ENCODE peak calls at places on chromosomes 5 and 9, in six cellular contexts. One of them, this sample, is unnamed.

GRCh38 chr5:119537704-119538103 is 85.4 kb downstream of the HSD17B4 start:
- DNase-seq in heart right ventricle: no peak
- DNase-seq in pancreas: no peak
- DNase-seq in GM13976: peak
- DNase-seq in coronary artery: no peak
- DNase-seq in CD4-positive, alpha-beta T cell: no peak
- DNase-seq in this sample: peak

GRCh38 chr5:80220268-80220897 is 35.5 kb downstream of the SERINC5 start:
- DNase-seq in heart right ventricle: no peak
- DNase-seq in pancreas: no peak
- DNase-seq in GM13976: no peak
- DNase-seq in coronary artery: no peak
- DNase-seq in CD4-positive, alpha-beta T cell: no peak
- DNase-seq in this sample: no peak

GRCh38 chr9:107739601-107740082 is 250.1 kb upstream of the KLF4 start:
- DNase-seq in heart right ventricle: peak
- DNase-seq in pancreas: no peak
- DNase-seq in GM13976: no peak
- DNase-seq in coronary artery: peak
- DNase-seq in CD4-positive, alpha-beta T cell: no peak
- DNase-seq in this sample: peak

GRCh38 chr9:134290603-134291451 is 35.4 kb upstream of the RXRA start:
- DNase-seq in heart right ventricle: no peak
- DNase-seq in pancreas: no peak
- DNase-seq in GM13976: no peak
- DNase-seq in coronary artery: no peak
- DNase-seq in CD4-positive, alpha-beta T cell: no peak
- DNase-seq in this sample: no peak

GRCh38 chr9:106960238-106960637 is 97.3 kb downstream of the ZNF462 start:
- DNase-seq in heart right ventricle: no peak
- DNase-seq in pancreas: no peak
- DNase-seq in GM13976: no peak
- DNase-seq in coronary artery: no peak
- DNase-seq in CD4-positive, alpha-beta T cell: no peak
- DNase-seq in this sample: no peak

GRCh38 chr5:102823441-102823874 is 68.4 kb downstream of the PAM start:
- DNase-seq in heart right ventricle: no peak
- DNase-seq in pancreas: no peak
- DNase-seq in GM13976: no peak
- DNase-seq in coronary artery: no peak
- DNase-seq in CD4-positive, alpha-beta T cell: no peak
- DNase-seq in this sample: peak

GRCh38 chr5:116939641-116940040 is 365.0 kb upstream of the SEMA6A start:
- DNase-seq in heart right ventricle: no peak
- DNase-seq in pancreas: no peak
- DNase-seq in GM13976: no peak
- DNase-seq in coronary artery: no peak
- DNase-seq in CD4-positive, alpha-beta T cell: no peak
- DNase-seq in this sample: no peak

GRCh38 chr5:50720061-50720460 is 53.6 kb downstream of the PARP8 start:
- DNase-seq in heart right ventricle: no peak
- DNase-seq in pancreas: no peak
- DNase-seq in GM13976: no peak
- DNase-seq in coronary artery: no peak
- DNase-seq in CD4-positive, alpha-beta T cell: no peak
- DNase-seq in this sample: no peak

GRCh38 chr9:16871358-16872151 is 1.1 kb upstream of the BNC2 start:
- DNase-seq in heart right ventricle: peak
- DNase-seq in pancreas: no peak
- DNase-seq in GM13976: peak
- DNase-seq in coronary artery: peak
- DNase-seq in CD4-positive, alpha-beta T cell: no peak
- DNase-seq in this sample: peak

GRCh38 chr9:97895695-97896332 is 26.5 kb downstream of the TRMO start:
- DNase-seq in heart right ventricle: no peak
- DNase-seq in pancreas: no peak
- DNase-seq in GM13976: no peak
- DNase-seq in coronary artery: no peak
- DNase-seq in CD4-positive, alpha-beta T cell: no peak
- DNase-seq in this sample: peak

GRCh38 chr9:90801507-90802289 is at the start of gene SYK:
- DNase-seq in heart right ventricle: peak
- DNase-seq in pancreas: peak
- DNase-seq in GM13976: peak
- DNase-seq in coronary artery: no peak
- DNase-seq in CD4-positive, alpha-beta T cell: no peak
- DNase-seq in this sample: no peak

GRCh38 chr9:36901528-36901927 is 132.5 kb downstream of the PAX5 start:
- DNase-seq in heart right ventricle: no peak
- DNase-seq in pancreas: no peak
- DNase-seq in GM13976: no peak
- DNase-seq in coronary artery: no peak
- DNase-seq in CD4-positive, alpha-beta T cell: no peak
- DNase-seq in this sample: no peak

GRCh38 chr9:135502873-135503321 is 2.4 kb downstream of the MRPS2 start:
- DNase-seq in heart right ventricle: no peak
- DNase-seq in pancreas: no peak
- DNase-seq in GM13976: no peak
- DNase-seq in coronary artery: no peak
- DNase-seq in CD4-positive, alpha-beta T cell: no peak
- DNase-seq in this sample: no peak

GRCh38 chr5:176180339-176180738 is 57.9 kb upstream of the SIMC1 start:
- DNase-seq in heart right ventricle: no peak
- DNase-seq in pancreas: no peak
- DNase-seq in GM13976: no peak
- DNase-seq in coronary artery: no peak
- DNase-seq in CD4-positive, alpha-beta T cell: no peak
- DNase-seq in this sample: peak

GRCh38 chr9:121278535-121279169 is 10.7 kb downstream of the GSN start:
- DNase-seq in heart right ventricle: peak
- DNase-seq in pancreas: peak
- DNase-seq in GM13976: peak
- DNase-seq in coronary artery: peak
- DNase-seq in CD4-positive, alpha-beta T cell: no peak
- DNase-seq in this sample: peak

GRCh38 chr5:53069626-53070025 is 39.9 kb downstream of the MOCS2 start:
- DNase-seq in heart right ventricle: no peak
- DNase-seq in pancreas: no peak
- DNase-seq in GM13976: no peak
- DNase-seq in coronary artery: no peak
- DNase-seq in CD4-positive, alpha-beta T cell: no peak
- DNase-seq in this sample: peak

GRCh38 chr5:117255211-117256032 is 680.8 kb upstream of the SEMA6A start:
- DNase-seq in heart right ventricle: no peak
- DNase-seq in pancreas: no peak
- DNase-seq in GM13976: no peak
- DNase-seq in coronary artery: no peak
- DNase-seq in CD4-positive, alpha-beta T cell: no peak
- DNase-seq in this sample: no peak

GRCh38 chr9:134872482-134873231 is 8.0 kb upstream of the FCN2 start:
- DNase-seq in heart right ventricle: no peak
- DNase-seq in pancreas: no peak
- DNase-seq in GM13976: no peak
- DNase-seq in coronary artery: peak
- DNase-seq in CD4-positive, alpha-beta T cell: no peak
- DNase-seq in this sample: no peak

GRCh38 chr9:109861918-109862317 is 81.9 kb downstream of the PALM2AKAP2 start:
- DNase-seq in heart right ventricle: no peak
- DNase-seq in pancreas: no peak
- DNase-seq in GM13976: no peak
- DNase-seq in coronary artery: no peak
- DNase-seq in CD4-positive, alpha-beta T cell: no peak
- DNase-seq in this sample: no peak

GRCh38 chr9:116074658-116075057 is 78.9 kb upstream of the PAPPA start:
- DNase-seq in heart right ventricle: no peak
- DNase-seq in pancreas: no peak
- DNase-seq in GM13976: no peak
- DNase-seq in coronary artery: no peak
- DNase-seq in CD4-positive, alpha-beta T cell: no peak
- DNase-seq in this sample: peak

GRCh38 chr9:111108946-111109345 is 70.7 kb upstream of the LPAR1 start:
- DNase-seq in heart right ventricle: no peak
- DNase-seq in pancreas: no peak
- DNase-seq in GM13976: no peak
- DNase-seq in coronary artery: no peak
- DNase-seq in CD4-positive, alpha-beta T cell: no peak
- DNase-seq in this sample: peak

GRCh38 chr5:526456-527088 is 2.3 kb upstream of the SLC9A3 start:
- DNase-seq in heart right ventricle: no peak
- DNase-seq in pancreas: no peak
- DNase-seq in GM13976: no peak
- DNase-seq in coronary artery: no peak
- DNase-seq in CD4-positive, alpha-beta T cell: no peak
- DNase-seq in this sample: no peak

GRCh38 chr9:124450241-124450924 is at the start of gene ADGRD2:
- DNase-seq in heart right ventricle: no peak
- DNase-seq in pancreas: no peak
- DNase-seq in GM13976: peak
- DNase-seq in coronary artery: peak
- DNase-seq in CD4-positive, alpha-beta T cell: no peak
- DNase-seq in this sample: peak

GRCh38 chr9:123257276-123257675 is 11.1 kb downstream of the STRBP start:
- DNase-seq in heart right ventricle: no peak
- DNase-seq in pancreas: no peak
- DNase-seq in GM13976: no peak
- DNase-seq in coronary artery: no peak
- DNase-seq in CD4-positive, alpha-beta T cell: no peak
- DNase-seq in this sample: no peak

GRCh38 chr5:176658007-176658599 is 10.8 kb downstream of the TSPAN17 start:
- DNase-seq in heart right ventricle: peak
- DNase-seq in pancreas: peak
- DNase-seq in GM13976: peak
- DNase-seq in coronary artery: no peak
- DNase-seq in CD4-positive, alpha-beta T cell: peak
- DNase-seq in this sample: peak

GRCh38 chr5:134151723-134152122 is 25.0 kb downstream of the SKP1 start:
- DNase-seq in heart right ventricle: no peak
- DNase-seq in pancreas: no peak
- DNase-seq in GM13976: no peak
- DNase-seq in coronary artery: no peak
- DNase-seq in CD4-positive, alpha-beta T cell: no peak
- DNase-seq in this sample: no peak

GRCh38 chr9:14440062-14440461 is 126.1 kb upstream of the NFIB start:
- DNase-seq in heart right ventricle: no peak
- DNase-seq in pancreas: no peak
- DNase-seq in GM13976: no peak
- DNase-seq in coronary artery: no peak
- DNase-seq in CD4-positive, alpha-beta T cell: no peak
- DNase-seq in this sample: no peak

GRCh38 chr5:138109463-138110265 is 25.8 kb downstream of the WNT8A start:
- DNase-seq in heart right ventricle: no peak
- DNase-seq in pancreas: no peak
- DNase-seq in GM13976: no peak
- DNase-seq in coronary artery: no peak
- DNase-seq in CD4-positive, alpha-beta T cell: no peak
- DNase-seq in this sample: peak

GRCh38 chr5:135750506-135750905 is 84.0 kb upstream of the SLC25A48 start:
- DNase-seq in heart right ventricle: no peak
- DNase-seq in pancreas: no peak
- DNase-seq in GM13976: no peak
- DNase-seq in coronary artery: no peak
- DNase-seq in CD4-positive, alpha-beta T cell: no peak
- DNase-seq in this sample: no peak
- TF ChIP-seq CTCF in heart right ventricle: no peak
- TF ChIP-seq CTCF in pancreas: no peak
- TF ChIP-seq CTCF in GM13976: no peak
- TF ChIP-seq CTCF in coronary artery: no peak
- TF ChIP-seq CTCF in CD4-positive, alpha-beta T cell: no peak
- TF ChIP-seq CTCF in this sample: peak

GRCh38 chr5:141916522-141916921 is 7.1 kb upstream of the DELE1 start:
- DNase-seq in heart right ventricle: no peak
- DNase-seq in pancreas: no peak
- DNase-seq in GM13976: no peak
- DNase-seq in coronary artery: no peak
- DNase-seq in CD4-positive, alpha-beta T cell: no peak
- DNase-seq in this sample: no peak

GRCh38 chr5:141919218-141920129 is 4.2 kb upstream of the DELE1 start:
- DNase-seq in heart right ventricle: no peak
- DNase-seq in pancreas: no peak
- DNase-seq in GM13976: no peak
- DNase-seq in coronary artery: no peak
- DNase-seq in CD4-positive, alpha-beta T cell: no peak
- DNase-seq in this sample: no peak

GRCh38 chr5:141914797-141915196 is 8.9 kb upstream of the DELE1 start:
- DNase-seq in heart right ventricle: no peak
- DNase-seq in pancreas: no peak
- DNase-seq in GM13976: no peak
- DNase-seq in coronary artery: no peak
- DNase-seq in CD4-positive, alpha-beta T cell: no peak
- DNase-seq in this sample: no peak

GRCh38 chr5:141915881-141916336 is 7.8 kb upstream of the DELE1 start:
- DNase-seq in heart right ventricle: peak
- DNase-seq in pancreas: no peak
- DNase-seq in GM13976: no peak
- DNase-seq in coronary artery: no peak
- DNase-seq in CD4-positive, alpha-beta T cell: no peak
- DNase-seq in this sample: no peak

GRCh38 chr5:141917760-141918159 is 5.9 kb upstream of the DELE1 start:
- DNase-seq in heart right ventricle: no peak
- DNase-seq in pancreas: no peak
- DNase-seq in GM13976: no peak
- DNase-seq in coronary artery: no peak
- DNase-seq in CD4-positive, alpha-beta T cell: no peak
- DNase-seq in this sample: no peak
- TF ChIP-seq CTCF in heart right ventricle: no peak
- TF ChIP-seq CTCF in pancreas: no peak
- TF ChIP-seq CTCF in GM13976: no peak
- TF ChIP-seq CTCF in coronary artery: no peak
- TF ChIP-seq CTCF in CD4-positive, alpha-beta T cell: no peak
- TF ChIP-seq CTCF in this sample: no peak

GRCh38 chr5:35963381-35963843 is 25.0 kb upstream of the CAPSL start:
- DNase-seq in heart right ventricle: no peak
- DNase-seq in pancreas: no peak
- DNase-seq in GM13976: no peak
- DNase-seq in coronary artery: no peak
- DNase-seq in CD4-positive, alpha-beta T cell: no peak
- DNase-seq in this sample: peak
- TF ChIP-seq CTCF in heart right ventricle: no peak
- TF ChIP-seq CTCF in pancreas: no peak
- TF ChIP-seq CTCF in GM13976: no peak
- TF ChIP-seq CTCF in coronary artery: no peak
- TF ChIP-seq CTCF in CD4-positive, alpha-beta T cell: no peak
- TF ChIP-seq CTCF in this sample: peak

DNA sequence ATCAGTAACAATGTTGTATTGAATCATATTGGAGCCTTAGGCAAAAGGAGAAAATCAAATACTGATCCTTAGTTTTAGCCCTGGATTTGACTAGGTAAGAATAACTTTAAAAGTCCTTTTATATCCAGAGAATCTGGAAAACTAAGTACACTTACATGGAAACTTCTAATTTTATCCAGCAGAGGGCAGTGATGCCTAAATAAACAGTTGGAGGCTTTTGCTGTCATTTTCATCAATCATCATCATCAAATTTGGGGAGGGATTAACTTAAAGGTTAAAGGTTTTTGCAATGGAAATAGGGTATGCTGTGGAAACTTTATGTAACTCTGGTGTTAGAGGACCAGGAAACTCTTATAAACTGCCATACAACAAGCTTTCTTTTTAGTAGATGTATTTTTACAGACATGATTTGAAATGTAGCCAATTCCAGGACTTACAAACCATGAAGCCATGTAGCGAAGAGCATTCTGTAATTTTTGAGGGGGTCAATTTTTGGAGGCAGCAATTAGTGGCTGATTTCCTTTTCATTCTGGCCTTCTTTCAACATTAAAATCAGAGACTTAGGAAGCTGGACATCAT is 112.7 kb downstream of the OSTF1 start:
- DNase-seq in heart right ventricle: no peak
- DNase-seq in pancreas: no peak
- DNase-seq in GM13976: peak
- DNase-seq in coronary artery: no peak
- DNase-seq in CD4-positive, alpha-beta T cell: no peak
- DNase-seq in this sample: peak
- TF ChIP-seq CTCF in heart right ventricle: peak
- TF ChIP-seq CTCF in pancreas: peak
- TF ChIP-seq CTCF in GM13976: no peak
- TF ChIP-seq CTCF in coronary artery: peak
- TF ChIP-seq CTCF in CD4-positive, alpha-beta T cell: peak
- TF ChIP-seq CTCF in this sample: peak